ENCODE peak calls at places on chromosomes 11 and 22, in seven cellular contexts. One of them, this sample, is unnamed.

GRCh38 chr11:72844356-72844755 is 30.1 kb downstream of the ATG16L2 start:
- DNase-seq in hepatocyte: peak
- DNase-seq in PC-3: no peak
- DNase-seq in HCT116: no peak
- DNase-seq in OCI-LY7: no peak
- DNase-seq in GM23248: no peak
- DNase-seq in MM.1S: no peak
- DNase-seq in this sample: no peak

GRCh38 chr22:41340357-41340756 is 39.0 kb downstream of the ZC3H7B start:
- DNase-seq in hepatocyte: no peak
- DNase-seq in PC-3: no peak
- DNase-seq in HCT116: no peak
- DNase-seq in OCI-LY7: no peak
- DNase-seq in GM23248: no peak
- DNase-seq in MM.1S: no peak
- DNase-seq in this sample: no peak

GRCh38 chr11:102186836-102187235 is 76.6 kb downstream of the YAP1 start:
- DNase-seq in hepatocyte: no peak
- DNase-seq in PC-3: no peak
- DNase-seq in HCT116: no peak
- DNase-seq in OCI-LY7: no peak
- DNase-seq in GM23248: peak
- DNase-seq in MM.1S: no peak
- DNase-seq in this sample: peak

GRCh38 chr22:39148727-39149535 is 3.5 kb downstream of the CBX7 start:
- DNase-seq in hepatocyte: peak
- DNase-seq in PC-3: no peak
- DNase-seq in HCT116: no peak
- DNase-seq in OCI-LY7: peak
- DNase-seq in GM23248: no peak
- DNase-seq in MM.1S: peak
- DNase-seq in this sample: peak

GRCh38 chr11:113293936-113294335 is 20.4 kb upstream of the TTC12 start:
- DNase-seq in hepatocyte: no peak
- DNase-seq in PC-3: peak
- DNase-seq in HCT116: no peak
- DNase-seq in OCI-LY7: no peak
- DNase-seq in GM23248: no peak
- DNase-seq in MM.1S: no peak
- DNase-seq in this sample: no peak

GRCh38 chr11:44793350-44794090 is 66.8 kb downstream of the TSPAN18 start:
- DNase-seq in hepatocyte: peak
- DNase-seq in PC-3: no peak
- DNase-seq in HCT116: no peak
- DNase-seq in OCI-LY7: no peak
- DNase-seq in GM23248: no peak
- DNase-seq in MM.1S: no peak
- DNase-seq in this sample: peak

GRCh38 chr11:117479372-117479771 is 151.7 kb downstream of the CEP164 start:
- DNase-seq in hepatocyte: no peak
- DNase-seq in PC-3: no peak
- DNase-seq in HCT116: peak
- DNase-seq in OCI-LY7: peak
- DNase-seq in GM23248: no peak
- DNase-seq in MM.1S: no peak
- DNase-seq in this sample: no peak

GRCh38 chr11:8813658-8814057 is 97.3 kb upstream of the AKIP1 start:
- DNase-seq in hepatocyte: peak
- DNase-seq in PC-3: peak
- DNase-seq in HCT116: peak
- DNase-seq in OCI-LY7: peak
- DNase-seq in GM23248: peak
- DNase-seq in MM.1S: peak
- DNase-seq in this sample: peak

GRCh38 chr11:116693206-116694016 is 79.4 kb downstream of the BUD13 start:
- DNase-seq in hepatocyte: no peak
- DNase-seq in PC-3: peak
- DNase-seq in HCT116: no peak
- DNase-seq in OCI-LY7: no peak
- DNase-seq in GM23248: no peak
- DNase-seq in MM.1S: no peak
- DNase-seq in this sample: no peak

GRCh38 chr11:74754507-74755255 is 6.0 kb downstream of the RNF169 start:
- DNase-seq in hepatocyte: peak
- DNase-seq in PC-3: peak
- DNase-seq in HCT116: no peak
- DNase-seq in OCI-LY7: no peak
- DNase-seq in GM23248: peak
- DNase-seq in MM.1S: no peak
- DNase-seq in this sample: no peak

GRCh38 chr22:27507066-27507715 is 294.4 kb downstream of the MN1 start:
- DNase-seq in hepatocyte: no peak
- DNase-seq in PC-3: peak
- DNase-seq in HCT116: no peak
- DNase-seq in OCI-LY7: no peak
- DNase-seq in GM23248: peak
- DNase-seq in MM.1S: no peak
- DNase-seq in this sample: no peak

GRCh38 chr22:43631201-43631600 is 180.9 kb downstream of the EFCAB6 start:
- DNase-seq in hepatocyte: no peak
- DNase-seq in PC-3: no peak
- DNase-seq in HCT116: no peak
- DNase-seq in OCI-LY7: no peak
- DNase-seq in GM23248: no peak
- DNase-seq in MM.1S: no peak
- DNase-seq in this sample: no peak

GRCh38 chr11:14067686-14068085 is 105.2 kb downstream of the SPON1 start:
- DNase-seq in hepatocyte: no peak
- DNase-seq in PC-3: no peak
- DNase-seq in HCT116: no peak
- DNase-seq in OCI-LY7: no peak
- DNase-seq in GM23248: no peak
- DNase-seq in MM.1S: no peak
- DNase-seq in this sample: no peak

GRCh38 chr22:50613291-50613981 is 12.8 kb downstream of the MAPK8IP2 start:
- DNase-seq in hepatocyte: no peak
- DNase-seq in PC-3: peak
- DNase-seq in HCT116: peak
- DNase-seq in OCI-LY7: no peak
- DNase-seq in GM23248: no peak
- DNase-seq in MM.1S: no peak
- DNase-seq in this sample: no peak

GRCh38 chr11:44977493-44977984 is 26.9 kb upstream of the TP53I11 start:
- DNase-seq in hepatocyte: no peak
- DNase-seq in PC-3: peak
- DNase-seq in HCT116: no peak
- DNase-seq in OCI-LY7: no peak
- DNase-seq in GM23248: no peak
- DNase-seq in MM.1S: no peak
- DNase-seq in this sample: peak

GRCh38 chr11:83835423-83835822 is 549.3 kb upstream of the CCDC90B start:
- DNase-seq in hepatocyte: no peak
- DNase-seq in PC-3: no peak
- DNase-seq in HCT116: no peak
- DNase-seq in OCI-LY7: no peak
- DNase-seq in GM23248: no peak
- DNase-seq in MM.1S: peak
- DNase-seq in this sample: no peak

GRCh38 chr11:70826541-70826943 is 425.8 kb downstream of the SHANK2 start:
- DNase-seq in hepatocyte: peak
- DNase-seq in PC-3: no peak
- DNase-seq in HCT116: no peak
- DNase-seq in OCI-LY7: no peak
- DNase-seq in GM23248: peak
- DNase-seq in MM.1S: no peak
- DNase-seq in this sample: peak

GRCh38 chr11:76671626-76672309 is 1.2 kb upstream of the LRRC32 start:
- DNase-seq in hepatocyte: no peak
- DNase-seq in PC-3: no peak
- DNase-seq in HCT116: no peak
- DNase-seq in OCI-LY7: no peak
- DNase-seq in GM23248: no peak
- DNase-seq in MM.1S: no peak
- DNase-seq in this sample: no peak

GRCh38 chr11:76671236-76671590 is 666 bp upstream of the LRRC32 start:
- DNase-seq in hepatocyte: no peak
- DNase-seq in PC-3: no peak
- DNase-seq in HCT116: no peak
- DNase-seq in OCI-LY7: peak
- DNase-seq in GM23248: no peak
- DNase-seq in MM.1S: no peak
- DNase-seq in this sample: no peak

GRCh38 chr11:76670475-76671235 is at the start of gene LRRC32:
- DNase-seq in hepatocyte: peak
- DNase-seq in PC-3: no peak
- DNase-seq in HCT116: no peak
- DNase-seq in OCI-LY7: peak
- DNase-seq in GM23248: peak
- DNase-seq in MM.1S: no peak
- DNase-seq in this sample: peak

GRCh38 chr11:76673164-76674142 is 2.9 kb upstream of the LRRC32 start:
- DNase-seq in hepatocyte: no peak
- DNase-seq in PC-3: no peak
- DNase-seq in HCT116: no peak
- DNase-seq in OCI-LY7: peak
- DNase-seq in GM23248: no peak
- DNase-seq in MM.1S: no peak
- DNase-seq in this sample: no peak

DNA sequence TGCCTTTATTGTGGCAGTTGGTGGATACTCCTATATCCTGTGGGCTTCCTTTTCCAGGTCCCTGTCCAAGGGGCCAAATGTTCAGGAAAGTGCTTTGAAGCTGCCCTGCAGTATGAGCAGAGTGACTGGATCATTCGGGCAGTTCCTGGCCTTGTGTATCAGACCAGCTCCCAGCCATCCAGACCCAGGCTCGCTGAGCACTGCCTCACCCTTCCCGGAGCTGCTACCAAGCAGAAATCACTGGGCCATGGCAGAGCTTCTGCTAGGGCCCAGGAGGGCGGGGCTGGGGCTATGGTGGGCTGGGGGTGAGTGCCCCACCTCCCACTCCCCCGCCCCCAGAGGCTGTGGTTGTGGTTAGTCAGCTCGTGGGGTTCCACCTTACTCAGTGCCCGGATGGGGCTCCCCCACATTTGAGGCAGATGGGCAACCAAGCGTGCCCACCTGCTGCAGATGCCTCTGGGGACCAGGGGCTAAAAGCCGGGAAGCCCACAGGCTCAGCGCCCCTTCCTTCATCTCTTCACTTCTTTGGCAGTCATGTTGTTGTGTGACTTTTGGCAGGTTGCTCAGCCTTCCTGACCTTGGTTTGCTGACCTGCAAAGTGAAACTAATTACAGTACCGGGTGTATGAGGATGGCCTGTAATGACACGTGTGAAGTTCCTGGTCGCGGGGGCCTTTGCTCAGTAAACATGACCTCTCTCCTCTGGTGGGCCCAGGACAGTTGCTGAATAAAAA is 2.0 kb upstream of the LRRC32 start:
- DNase-seq in hepatocyte: no peak
- DNase-seq in PC-3: no peak
- DNase-seq in HCT116: no peak
- DNase-seq in OCI-LY7: peak
- DNase-seq in GM23248: no peak
- DNase-seq in MM.1S: peak
- DNase-seq in this sample: no peak
- TF ChIP-seq EZH2phosphoT487 in hepatocyte: no peak
- TF ChIP-seq EZH2phosphoT487 in PC-3: no peak
- TF ChIP-seq EZH2phosphoT487 in HCT116: no peak
- TF ChIP-seq EZH2phosphoT487 in OCI-LY7: no peak
- TF ChIP-seq EZH2phosphoT487 in GM23248: no peak
- TF ChIP-seq EZH2phosphoT487 in MM.1S: no peak
- TF ChIP-seq EZH2phosphoT487 in this sample: no peak

GRCh38 chr11:567036-567628 is 6.4 kb downstream of the RASSF7 start:
- DNase-seq in hepatocyte: peak
- DNase-seq in PC-3: no peak
- DNase-seq in HCT116: no peak
- DNase-seq in OCI-LY7: no peak
- DNase-seq in GM23248: no peak
- DNase-seq in MM.1S: peak
- DNase-seq in this sample: no peak

GRCh38 chr11:565921-566509 is 5.2 kb downstream of the RASSF7 start:
- DNase-seq in hepatocyte: no peak
- DNase-seq in PC-3: no peak
- DNase-seq in HCT116: no peak
- DNase-seq in OCI-LY7: no peak
- DNase-seq in GM23248: no peak
- DNase-seq in MM.1S: peak
- DNase-seq in this sample: no peak

GRCh38 chr11:568306-569259 is 7.7 kb upstream of the PHRF1 start:
- DNase-seq in hepatocyte: peak
- DNase-seq in PC-3: peak
- DNase-seq in HCT116: peak
- DNase-seq in OCI-LY7: peak
- DNase-seq in GM23248: peak
- DNase-seq in MM.1S: peak
- DNase-seq in this sample: peak

GRCh38 chr11:569273-569885 is 6.9 kb upstream of the PHRF1 start:
- DNase-seq in hepatocyte: peak
- DNase-seq in PC-3: no peak
- DNase-seq in HCT116: no peak
- DNase-seq in OCI-LY7: no peak
- DNase-seq in GM23248: peak
- DNase-seq in MM.1S: peak
- DNase-seq in this sample: peak

GRCh38 chr11:567629-568258 is 7.0 kb downstream of the RASSF7 start:
- DNase-seq in hepatocyte: no peak
- DNase-seq in PC-3: no peak
- DNase-seq in HCT116: no peak
- DNase-seq in OCI-LY7: no peak
- DNase-seq in GM23248: peak
- DNase-seq in MM.1S: peak
- DNase-seq in this sample: no peak
- H3K4me3 ChIP-seq in hepatocyte: peak
- H3K4me3 ChIP-seq in PC-3: peak
- H3K4me3 ChIP-seq in HCT116: peak
- H3K4me3 ChIP-seq in OCI-LY7: peak
- H3K4me3 ChIP-seq in GM23248: peak
- H3K4me3 ChIP-seq in MM.1S: peak
- H3K4me3 ChIP-seq in this sample: peak

GRCh38 chr11:47571895-47572294 is 6.5 kb downstream of the PTPMT1 start:
- DNase-seq in hepatocyte: no peak
- DNase-seq in PC-3: no peak
- DNase-seq in HCT116: no peak
- DNase-seq in OCI-LY7: no peak
- DNase-seq in GM23248: peak
- DNase-seq in MM.1S: no peak
- DNase-seq in this sample: no peak
- TF ChIP-seq EZH2phosphoT487 in hepatocyte: no peak
- TF ChIP-seq EZH2phosphoT487 in PC-3: no peak
- TF ChIP-seq EZH2phosphoT487 in HCT116: no peak
- TF ChIP-seq EZH2phosphoT487 in OCI-LY7: no peak
- TF ChIP-seq EZH2phosphoT487 in GM23248: no peak
- TF ChIP-seq EZH2phosphoT487 in MM.1S: no peak
- TF ChIP-seq EZH2phosphoT487 in this sample: no peak

DNA sequence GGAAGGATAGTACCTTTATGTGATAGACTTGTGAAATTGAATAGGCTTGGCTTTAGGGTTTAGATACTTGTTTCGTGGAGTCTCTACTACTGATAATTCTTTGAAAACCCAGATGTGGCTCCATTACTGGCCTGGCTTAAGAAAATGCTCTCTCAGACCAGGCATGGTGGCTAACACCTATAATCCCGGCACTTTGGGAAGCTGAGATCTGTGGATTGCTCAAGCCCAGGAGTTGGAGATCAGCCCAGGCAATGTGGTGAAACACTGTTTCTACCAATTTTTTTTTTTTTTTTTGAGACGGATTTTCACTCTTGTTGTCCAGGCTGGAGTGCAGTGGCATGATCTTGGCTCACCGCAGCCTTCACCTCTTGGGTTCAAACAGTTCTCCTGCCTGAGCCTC is 40.9 kb downstream of the ATG13 start:
- DNase-seq in hepatocyte: no peak
- DNase-seq in PC-3: no peak
- DNase-seq in HCT116: no peak
- DNase-seq in OCI-LY7: no peak
- DNase-seq in GM23248: peak
- DNase-seq in MM.1S: no peak
- DNase-seq in this sample: no peak
- H3K4me3 ChIP-seq in hepatocyte: no peak
- H3K4me3 ChIP-seq in PC-3: no peak
- H3K4me3 ChIP-seq in HCT116: no peak
- H3K4me3 ChIP-seq in OCI-LY7: no peak
- H3K4me3 ChIP-seq in GM23248: no peak
- H3K4me3 ChIP-seq in MM.1S: no peak
- H3K4me3 ChIP-seq in this sample: no peak